ENCODE peak calls at places on chromosomes 7 and 10, in four cellular contexts. K is GM12865, E is posterior vena cava, P is GM04503. X is an unnamed sample.

GRCh38 chr7:140738280-140738679 is 41.8 kb downstream of the NDUFB2 start:
- DNase-seq in K (no peak), E (no peak), P (no peak), X (no peak)

GRCh38 chr10:63596924-63597323 is 75.7 kb downstream of the REEP3 start:
- DNase-seq in K (no peak), E (no peak), P (no peak), X (no peak)

GRCh38 chr10:104664205-104664604 is 23.1 kb downstream of the SORCS3 start:
- DNase-seq in K (no peak), E (no peak), P (no peak), X (peak; percentile 11)

GRCh38 chr7:22858640-22859561 is 36.3 kb upstream of the TOMM7 start:
- DNase-seq in K (peak; percentile 72), E (no peak), P (peak; percentile 99), X (no peak)

GRCh38 chr7:130071701-130072622 is 1.6 kb downstream of the KLHDC10 start:
- DNase-seq in K (peak; percentile 89), E (no peak), P (peak; percentile 49), X (peak; percentile 89)

GRCh38 chr10:33137356-33138007 is 179.5 kb upstream of the ITGB1 start:
- DNase-seq in K (no peak), E (no peak), P (no peak), X (no peak)

GRCh38 chr7:159136846-159137245 is 7.8 kb downstream of the VIPR2 start:
- DNase-seq in K (no peak), E (peak; percentile 69), P (no peak), X (no peak)

GRCh38 chr7:5397657-5398237 is 25.9 kb downstream of the TNRC18 start:
- DNase-seq in K (peak; percentile 45), E (no peak), P (no peak), X (no peak)

GRCh38 chr7:129452589-129453231 is 18.5 kb downstream of the STRIP2 start:
- DNase-seq in K (no peak), E (no peak), P (no peak), X (no peak)

GRCh38 chr7:138328215-138328614 is 131.8 kb upstream of the TRIM24 start:
- DNase-seq in K (no peak), E (no peak), P (no peak), X (no peak)

GRCh38 chr7:29091121-29091601 is 55.2 kb downstream of the CPVL start:
- DNase-seq in K (no peak), E (no peak), P (no peak), X (no peak)

GRCh38 chr7:159015081-159015893 is 129.4 kb downstream of the VIPR2 start:
- DNase-seq in K (no peak), E (peak; percentile 93), P (no peak), X (no peak)

GRCh38 chr10:43404675-43405221 is 4.2 kb downstream of the HNRNPF start:
- DNase-seq in K (no peak), E (no peak), P (no peak), X (peak; percentile 66)

GRCh38 chr10:27745719-27746363 is at the start of gene MKX:
- DNase-seq in K (no peak), E (peak; percentile 94), P (no peak), X (no peak)

GRCh38 chr7:2956526-2957368 is 86.9 kb downstream of the CARD11 start:
- DNase-seq in K (no peak), E (peak; percentile 37), P (peak; percentile 1), X (no peak)

GRCh38 chr10:84138478-84139125 is 707 bp upstream of the GHITM start:
- DNase-seq in K (no peak), E (peak; percentile 79), P (peak; percentile 3), X (peak; percentile 16)